ENCODE peak calls at places on chromosome 3, in six cellular contexts. N is endothelial cell of umbilical vein, F is adrenal gland, B is heart left ventricle, A is tibial nerve, J is ovary. E is an unnamed sample.

GRCh38 chr3:33218072-33218445 is 551 bp downstream of the SUSD5 start:
- DNase-seq in N (peak), B (no peak), F (no peak), A (no peak), J (no peak), E (no peak)

GRCh38 chr3:86969500-86970189 is 21.3 kb downstream of the VGLL3 start:
- DNase-seq in A (peak), F (no peak), B (no peak), J (peak), N (peak), E (no peak)

GRCh38 chr3:46998121-46998851 is 18.8 kb downstream of the NBEAL2 start:
- DNase-seq in B (peak), F (peak), N (peak), J (peak), A (peak), E (no peak)

GRCh38 chr3:31275038-31275562 is 257.6 kb upstream of the STT3B start:
- DNase-seq in F (peak), N (peak), B (no peak), J (peak), A (peak), E (peak)

GRCh38 chr3:151971814-151972579 is 98.6 kb downstream of the SUCNR1 start:
- DNase-seq in B (no peak), J (no peak), N (no peak), A (no peak), F (no peak), E (no peak)

GRCh38 chr3:197737319-197737649 is 580 bp upstream of the RUBCN start:
- DNase-seq in B (no peak), N (no peak), A (no peak), J (no peak), F (no peak), E (no peak)

GRCh38 chr3:146803746-146804145 is 198.6 kb upstream of the PLSCR5 start:
- DNase-seq in B (no peak), N (peak), F (no peak), J (no peak), A (peak), E (no peak)

GRCh38 chr3:59422312-59422711 is 372.5 kb upstream of the CFAP20DC start:
- DNase-seq in A (no peak), N (no peak), B (no peak), F (no peak), J (no peak), E (no peak)

GRCh38 chr3:177692304-177692703 is 495.0 kb upstream of the TBL1XR1 start:
- DNase-seq in B (no peak), A (no peak), N (no peak), F (no peak), J (no peak), E (no peak)

GRCh38 chr3:126928921-126929485 is 53.9 kb upstream of the PLXNA1 start:
- DNase-seq in F (no peak), J (no peak), B (no peak), A (no peak), N (no peak), E (no peak)

GRCh38 chr3:42476225-42477160 is 25.9 kb upstream of the VIPR1 start:
- DNase-seq in N (peak), F (peak), A (no peak), B (no peak), J (no peak), E (no peak)

GRCh38 chr3:135556184-135556583 is 409.3 kb upstream of the PPP2R3A start:
- DNase-seq in A (no peak), J (no peak), N (no peak), B (no peak), F (no peak), E (no peak)

GRCh38 chr3:49712631-49713317 is 6.7 kb downstream of the AMIGO3 start:
- DNase-seq in F (no peak), N (no peak), B (peak), A (no peak), J (no peak), E (no peak)

GRCh38 chr3:107208100-107208499 is 169.1 kb upstream of the CCDC54 start:
- DNase-seq in J (peak), F (peak), A (peak), N (peak), B (peak), E (no peak)

GRCh38 chr3:182973047-182973446 is 7.3 kb downstream of the DCUN1D1 start:
- DNase-seq in A (no peak), F (no peak), B (no peak), N (no peak), J (no peak), E (no peak)

GRCh38 chr3:114223146-114223545 is 14.2 kb downstream of the ZNF80 start:
- DNase-seq in N (peak), A (no peak), F (no peak), B (no peak), J (no peak), E (no peak)

GRCh38 chr3:126211569-126211968 is 31.2 kb upstream of the ALDH1L1 start:
- DNase-seq in F (no peak), J (no peak), B (no peak), A (no peak), N (no peak), E (no peak)

GRCh38 chr3:105876745-105877624 is 8.2 kb upstream of the CBLB start:
- DNase-seq in F (no peak), B (no peak), A (no peak), N (peak), J (no peak), E (no peak)

GRCh38 chr3:182212479-182213076 is 500.9 kb downstream of the SOX2 start:
- DNase-seq in F (peak), N (peak), B (peak), J (no peak), A (peak), E (no peak)

GRCh38 chr3:52469001-52469400 is 13.6 kb downstream of the NISCH start:
- DNase-seq in A (no peak), F (no peak), J (no peak), N (peak), B (no peak), E (no peak)

GRCh38 chr3:139113231-139113749 is 68.6 kb upstream of the PRR23C start:
- DNase-seq in A (no peak), J (no peak), N (no peak), F (peak), B (no peak), E (no peak)

GRCh38 chr3:112395166-112395894 is 62.4 kb downstream of the CD200 start:
- DNase-seq in N (peak), B (no peak), J (no peak), A (no peak), F (no peak), E (no peak)

GRCh38 chr3:52892625-52893311 is 4.6 kb downstream of the STIMATE start:
- DNase-seq in F (no peak), N (no peak), B (no peak), J (no peak), A (no peak), E (no peak)

GRCh38 chr3:104526901-104527401 is 839.8 kb upstream of the ALCAM start:
- DNase-seq in A (no peak), B (no peak), N (no peak), F (no peak), J (no peak), E (no peak)
- H3K4me3 ChIP-seq in A (no peak), B (no peak), N (no peak), F (no peak), J (no peak), E (no peak)

DNA sequence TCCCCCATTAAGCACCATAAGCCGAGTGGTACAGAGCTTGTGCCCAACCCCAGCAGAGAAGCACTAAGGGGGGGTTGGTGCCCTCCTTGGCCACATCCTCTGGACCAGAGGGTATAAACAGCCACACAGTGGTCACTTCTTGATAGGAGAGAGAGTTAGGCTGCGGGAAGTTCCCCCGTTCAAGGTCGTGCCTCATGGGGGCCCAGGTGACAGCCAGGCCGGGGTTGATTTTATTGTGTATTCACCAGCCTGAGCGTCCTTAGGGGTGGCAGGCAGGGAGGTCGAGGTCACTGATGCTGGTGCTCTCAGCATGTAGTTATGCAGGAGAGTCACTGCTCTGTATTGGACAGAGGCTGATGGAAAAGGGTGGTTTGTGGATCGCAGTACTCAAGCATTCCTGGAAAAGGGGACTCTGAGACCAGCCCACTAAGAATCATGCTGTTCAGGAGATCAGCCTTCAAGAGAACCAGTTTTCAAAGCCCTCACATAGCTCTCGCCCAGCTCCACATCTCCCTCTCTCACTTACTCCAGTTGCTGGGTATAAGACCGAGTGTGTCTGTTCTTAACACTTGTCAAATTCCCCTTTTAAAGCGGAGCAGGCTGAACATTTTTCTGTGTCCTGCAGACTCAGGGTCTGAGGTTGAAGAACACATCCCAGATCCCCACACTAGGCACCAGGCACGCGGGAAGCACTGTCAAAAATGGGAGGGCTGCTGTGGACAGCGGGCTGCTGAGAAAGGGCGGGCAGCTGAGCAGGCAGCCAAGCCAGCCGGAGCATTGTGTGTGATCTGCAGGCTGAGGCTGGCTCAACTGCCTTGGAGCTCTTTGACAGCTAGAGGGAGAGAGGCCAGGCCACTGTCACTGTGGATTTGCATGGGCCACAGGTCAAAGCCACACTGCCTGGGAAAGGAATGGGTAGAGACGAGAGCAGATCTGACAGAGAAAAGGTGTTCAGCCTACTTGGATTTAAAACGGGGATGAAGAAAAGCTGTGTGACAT is 279.3 kb upstream of the LRRFIP2 start:
- DNase-seq in F (peak), A (peak), N (no peak), B (peak), J (peak), E (peak)
- TF ChIP-seq CTCF in F (peak), A (peak), N (no peak), B (peak), J (no peak), E (peak)

GRCh38 chr3:13314877-13315276 is 105.2 kb downstream of the NUP210 start:
- DNase-seq in F (no peak), B (no peak), A (no peak), J (no peak), N (no peak), E (no peak)

GRCh38 chr3:13316603-13317002 is 103.5 kb downstream of the NUP210 start:
- DNase-seq in A (no peak), J (no peak), N (no peak), B (no peak), F (no peak), E (no peak)

GRCh38 chr3:13317596-13318320 is 102.4 kb downstream of the NUP210 start:
- DNase-seq in B (no peak), N (no peak), A (no peak), F (no peak), J (no peak), E (no peak)

GRCh38 chr3:13319821-13320220 is 100.3 kb downstream of the NUP210 start:
- DNase-seq in F (no peak), A (no peak), J (no peak), B (no peak), N (no peak), E (no peak)

DNA sequence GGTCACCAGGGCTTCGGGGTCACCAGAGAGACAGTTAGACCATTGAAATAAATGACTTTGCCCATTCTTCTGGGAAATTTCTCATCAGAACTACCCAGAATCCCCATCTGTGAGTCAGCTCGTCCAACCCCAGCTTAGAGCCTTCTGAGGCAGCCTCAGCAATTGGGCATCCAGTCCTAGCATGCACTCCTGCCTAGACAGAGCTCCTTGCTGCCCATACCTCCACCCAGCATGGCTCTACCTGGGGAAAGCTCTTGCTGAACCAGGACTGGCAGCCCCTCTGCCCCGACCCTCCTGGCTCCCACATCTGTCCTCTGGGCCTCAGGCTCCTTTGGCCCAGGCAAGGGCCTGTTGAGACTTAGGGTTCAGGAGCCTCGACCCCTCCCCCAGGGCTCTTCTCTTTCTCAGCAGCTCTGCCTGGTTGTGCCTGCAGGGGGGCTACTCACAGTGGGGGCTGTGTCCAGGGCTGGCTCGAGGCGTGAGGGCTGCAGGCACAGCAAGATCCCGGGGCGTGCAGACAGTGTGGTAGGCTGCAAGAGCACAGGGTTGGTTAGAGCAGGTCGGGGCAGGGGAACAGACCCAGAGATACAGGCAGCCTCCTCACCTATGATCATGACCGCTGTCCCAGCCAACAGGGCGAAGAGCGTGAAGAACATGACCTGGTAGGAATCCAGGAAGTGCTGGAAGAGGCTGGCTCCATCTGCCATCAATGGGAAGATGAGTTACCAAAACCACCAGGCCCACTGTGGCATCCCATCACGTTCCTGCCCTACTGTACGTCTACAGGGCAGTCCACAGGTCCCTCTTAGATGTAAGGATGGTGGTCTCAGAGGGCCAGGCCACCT is 101.3 kb downstream of the NUP210 start:
- DNase-seq in B (no peak), A (no peak), F (no peak), N (no peak), J (no peak), E (no peak)
- TF ChIP-seq POLR2A in B (no peak), A (no peak), F (no peak), N (no peak), J (no peak), E (no peak)

DNA sequence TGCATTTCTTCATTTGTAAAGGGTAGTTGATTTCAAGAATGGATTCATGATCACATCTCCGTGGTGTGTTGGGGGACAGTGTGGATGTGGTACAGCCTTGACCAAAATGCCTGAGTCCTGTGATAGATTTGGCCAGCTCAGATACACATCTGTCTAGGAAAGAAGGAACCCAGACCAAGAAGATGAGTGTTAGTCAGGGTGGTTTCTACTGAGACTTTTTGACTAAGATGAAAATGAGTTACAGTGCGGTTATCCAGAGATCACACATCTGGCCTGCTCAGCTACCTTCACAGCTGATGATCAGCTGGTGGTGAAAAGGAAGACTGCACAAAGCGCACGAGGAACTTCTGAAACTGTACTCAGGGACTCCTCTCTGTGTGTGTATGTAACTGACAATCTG is 68.0 kb downstream of the FNDC3B start:
- DNase-seq in N (no peak), A (no peak), F (no peak), J (no peak), B (no peak), E (no peak)
- H3K4me3 ChIP-seq in N (no peak), A (no peak), F (no peak), J (no peak), B (no peak), E (no peak)

DNA sequence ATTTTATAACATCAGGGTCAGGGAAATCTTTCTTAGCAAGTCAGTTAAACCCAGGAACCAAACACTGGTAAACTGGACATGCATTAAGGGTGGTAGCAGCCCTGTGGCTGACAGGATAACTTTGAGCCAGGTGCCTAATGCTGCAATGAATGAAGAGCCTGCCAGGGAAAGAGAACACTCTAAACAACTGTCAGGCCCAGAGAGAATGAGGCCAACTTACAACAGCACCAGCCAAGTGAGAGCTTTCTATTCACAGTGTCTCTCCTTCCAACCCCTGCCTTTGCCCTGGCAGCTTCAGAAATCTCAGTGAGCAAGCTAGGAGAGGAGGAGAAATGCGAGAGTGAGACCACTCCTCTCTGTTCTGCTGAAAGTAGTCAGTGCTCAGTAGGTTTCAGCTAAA is 50.4 kb upstream of the ATP2C1 start:
- DNase-seq in F (no peak), J (no peak), B (peak), N (no peak), A (no peak), E (no peak)
- TF ChIP-seq CTCF in F (no peak), J (no peak), B (no peak), N (no peak), A (no peak), E (no peak)

DNA sequence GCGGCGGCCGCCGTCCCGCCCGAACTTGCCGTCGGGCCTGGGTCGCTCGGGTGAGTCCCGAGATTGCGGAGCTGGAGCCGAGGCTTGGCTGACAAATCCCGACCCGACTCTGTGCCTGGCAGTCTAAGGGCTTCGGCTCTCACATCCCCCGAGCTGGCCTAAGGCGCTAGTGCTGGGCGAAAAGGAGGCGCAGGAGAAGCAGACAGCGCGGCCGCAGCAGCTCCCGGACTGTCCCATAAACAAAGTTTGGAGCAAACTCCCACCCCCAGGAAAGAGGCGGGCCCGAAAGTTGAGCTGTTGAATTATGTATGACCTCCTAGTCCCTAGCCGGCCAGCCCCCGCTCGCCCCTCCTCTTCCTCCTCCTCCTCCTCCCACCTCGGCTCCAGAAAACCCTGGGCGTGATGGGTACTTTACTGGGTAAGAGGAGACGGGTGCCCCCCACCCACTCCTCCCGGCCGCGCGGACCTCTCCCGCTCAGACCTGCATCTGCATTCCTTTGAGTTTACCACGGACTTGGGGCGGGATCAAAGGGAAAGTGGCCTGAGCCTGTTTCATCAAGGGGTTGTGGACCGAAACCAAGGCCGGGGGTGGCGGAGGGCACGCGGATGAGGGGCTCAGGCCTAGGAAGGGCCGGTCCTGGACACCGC is at the start of gene WWTR1:
- DNase-seq in F (peak), B (peak), N (peak), J (peak), A (peak), E (peak)
- TF ChIP-seq POLR2A in F (peak), B (peak), N (peak), J (peak), A (peak), E (peak)

GRCh38 chr3:61743686-61744242 is 182.4 kb downstream of the PTPRG start:
- DNase-seq in B (no peak), J (no peak), F (no peak), A (no peak), N (no peak), E (no peak)
- H3K4me3 ChIP-seq in B (no peak), J (no peak), F (no peak), A (no peak), N (no peak), E (no peak)

GRCh38 chr3:188584958-188585689 is 431.2 kb downstream of the LPP start:
- DNase-seq in B (no peak), F (no peak), N (peak), J (no peak), A (no peak), E (no peak)
- TF ChIP-seq CTCF in B (no peak), F (no peak), N (no peak), J (no peak), A (no peak), E (no peak)

GRCh38 chr3:155853214-155854146 is 747 bp downstream of the SLC33A1 start:
- DNase-seq in N (no peak), B (peak), F (no peak), J (peak), A (peak), E (no peak)

GRCh38 chr3:155859859-155860258 is 5.6 kb upstream of the SLC33A1 start:
- DNase-seq in F (no peak), A (no peak), N (peak), J (no peak), B (no peak), E (no peak)

DNA sequence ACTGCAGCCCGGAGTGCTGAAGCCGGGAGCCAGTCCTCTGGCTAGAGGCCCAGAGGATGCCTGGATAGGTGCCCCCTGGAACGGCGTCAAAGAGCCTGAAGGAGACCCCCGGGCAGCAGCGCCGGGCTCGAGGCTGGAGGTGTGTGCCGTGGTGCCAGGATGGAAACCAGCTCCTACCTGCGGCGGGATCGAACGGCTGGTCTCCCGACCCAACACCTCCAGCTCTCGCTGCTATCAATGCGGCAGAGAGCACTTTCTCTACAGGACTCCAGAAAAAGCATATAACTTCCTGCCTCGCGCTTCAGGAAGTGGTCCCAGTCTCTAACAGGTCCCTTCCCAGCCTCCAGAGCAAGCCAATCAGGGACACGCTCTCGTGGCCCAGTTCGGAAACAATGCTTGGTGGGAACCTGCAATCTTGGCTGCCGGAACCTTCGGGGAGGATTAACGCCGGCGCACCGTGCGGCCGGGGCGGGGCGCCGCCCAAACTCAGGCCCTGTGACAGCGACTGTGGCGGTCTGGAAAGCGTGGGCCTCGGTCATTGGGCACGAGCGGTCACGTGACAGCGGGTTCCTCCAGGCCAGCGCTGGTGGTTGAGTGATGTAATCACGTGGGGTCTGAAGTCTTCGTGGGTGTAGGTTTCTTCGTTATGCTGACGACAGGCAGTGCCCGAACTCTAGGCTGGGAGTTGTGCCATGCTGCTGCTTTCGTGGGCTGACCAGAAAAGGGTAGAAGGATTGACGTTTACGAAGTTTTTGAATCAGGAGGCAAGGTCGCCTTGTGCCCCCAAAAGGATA is at the start of gene SLC33A1:
- DNase-seq in N (peak), A (peak), F (peak), J (peak), B (peak), E (peak)
- TF ChIP-seq POLR2A in N (peak), A (peak), F (peak), J (peak), B (peak), E (peak)